ENCODE peak calls at places on chromosomes 13 and 19, in seven cellular contexts. E is iPS-NIHi11; V is glomerular endothelial cell; G is astrocyte of the hippocampus; Z is CD4-positive, alpha-beta memory T cell; J is stimulated activated CD4-positive, alpha-beta T cell treated with anti-CD3 and anti-CD28 coated beads, TNF-alpha, amount 100 ng/mL, for 48 hours; N is lung. H is an unnamed sample.

GRCh38 chr19:29855771-29856510 is 44.1 kb downstream of the CCNE1 start:
- DNase-seq in V (no peak), G (no peak), J (no peak), N (no peak), E (no peak), Z (no peak), H (no peak)

GRCh38 chr19:7366701-7367420 is 18.1 kb downstream of the ARHGEF18 start:
- DNase-seq in J (no peak), Z (peak; percentile 32), G (peak; percentile 40), V (peak; percentile 33), N (no peak), E (peak; percentile 38), H (no peak)

GRCh38 chr13:23621316-23621645 is 51.1 kb downstream of the TNFRSF19 start:
- DNase-seq in N (no peak), G (peak; percentile 84), E (no peak), Z (no peak), J (no peak), V (no peak), H (no peak)

GRCh38 chr13:27472941-27473340 is 22.6 kb upstream of the MTIF3 start:
- DNase-seq in E (no peak), G (no peak), V (no peak), Z (no peak), J (no peak), N (no peak), H (no peak)

GRCh38 chr13:21546372-21546771 is 57.6 kb downstream of the MICU2 start:
- DNase-seq in J (no peak), G (no peak), N (no peak), Z (no peak), E (no peak), V (no peak), H (no peak)

GRCh38 chr19:18725755-18726416 is 42.4 kb downstream of the CRTC1 start:
- DNase-seq in J (no peak), V (no peak), N (no peak), Z (no peak), E (no peak), G (no peak), H (no peak)

GRCh38 chr19:46210634-46211033 is 18.9 kb upstream of the IGFL1 start:
- DNase-seq in V (no peak), E (no peak), J (no peak), N (no peak), Z (no peak), G (no peak), H (no peak)

GRCh38 chr13:24147570-24147963 is 13.0 kb upstream of the SPATA13 start:
- DNase-seq in Z (no peak), V (no peak), E (no peak), N (no peak), G (no peak), J (no peak), H (no peak)

GRCh38 chr19:27822336-27822735 is 1390.6 kb downstream of the UQCRFS1 start:
- DNase-seq in E (no peak), J (no peak), Z (no peak), V (no peak), N (no peak), G (peak; percentile 43), H (no peak)

GRCh38 chr13:28586585-28587540 is 72.1 kb upstream of the POMP start:
- DNase-seq in Z (no peak), V (no peak), N (no peak), J (no peak), E (no peak), G (no peak), H (no peak)

H was measured in esophagus muscularis mucosa.